ENCODE peak calls at places on chromosomes 11 and 22, in five cellular contexts. One of them, this sample, is unnamed.
A peak's percentile ranks its signal among the peaks of the same experiment; 100 is the strongest.

GRCh38 chr11:2987881-2988280 is 4.2 kb downstream of the NAP1L4 start:
- DNase-seq in AG10803: no peak
- DNase-seq in HFF-Myc: no peak
- DNase-seq in DND-41: no peak
- DNase-seq in psoas muscle: no peak
- DNase-seq in this sample: no peak

GRCh38 chr11:94787798-94788197 is 19.6 kb downstream of the AMOTL1 start:
- DNase-seq in AG10803: no peak
- DNase-seq in HFF-Myc: no peak
- DNase-seq in DND-41: no peak
- DNase-seq in psoas muscle: no peak
- DNase-seq in this sample: no peak

GRCh38 chr11:29963796-29964195 is 53.0 kb downstream of the KCNA4 start:
- DNase-seq in AG10803: no peak
- DNase-seq in HFF-Myc: no peak
- DNase-seq in DND-41: no peak
- DNase-seq in psoas muscle: no peak
- DNase-seq in this sample: no peak

GRCh38 chr11:8258289-8258688 is 5.4 kb downstream of the LMO1 start:
- DNase-seq in AG10803: no peak
- DNase-seq in HFF-Myc: no peak
- DNase-seq in DND-41: no peak
- DNase-seq in psoas muscle: peak; percentile 76
- DNase-seq in this sample: no peak

GRCh38 chr11:2132229-2132620 is 7.0 kb downstream of the IGF2 start:
- DNase-seq in AG10803: no peak
- DNase-seq in HFF-Myc: no peak
- DNase-seq in DND-41: no peak
- DNase-seq in psoas muscle: peak; percentile 10
- DNase-seq in this sample: no peak

GRCh38 chr22:20116376-20116950 is 559 bp downstream of the RANBP1 start:
- DNase-seq in AG10803: no peak
- DNase-seq in HFF-Myc: no peak
- DNase-seq in DND-41: peak; percentile 19
- DNase-seq in psoas muscle: peak; percentile 73
- DNase-seq in this sample: peak; percentile 62

GRCh38 chr11:47004595-47005033 is 68.1 kb downstream of the CSTPP1 start:
- DNase-seq in AG10803: peak; percentile 98
- DNase-seq in HFF-Myc: peak; percentile 96
- DNase-seq in DND-41: peak; percentile 19
- DNase-seq in psoas muscle: peak; percentile 86
- DNase-seq in this sample: no peak

GRCh38 chr11:59706518-59707285 is 6.9 kb downstream of the OR10V1 start:
- DNase-seq in AG10803: peak; percentile 74
- DNase-seq in HFF-Myc: peak; percentile 67
- DNase-seq in DND-41: peak; percentile 18
- DNase-seq in psoas muscle: no peak
- DNase-seq in this sample: no peak

GRCh38 chr11:28169816-28170215 is 61.6 kb downstream of the METTL15 start:
- DNase-seq in AG10803: peak; percentile 28
- DNase-seq in HFF-Myc: no peak
- DNase-seq in DND-41: peak; percentile 11
- DNase-seq in psoas muscle: no peak
- DNase-seq in this sample: peak; percentile 5

GRCh38 chr11:36508743-36509142 is 1.3 kb downstream of the TRAF6 start:
- DNase-seq in AG10803: no peak
- DNase-seq in HFF-Myc: no peak
- DNase-seq in DND-41: no peak
- DNase-seq in psoas muscle: no peak
- DNase-seq in this sample: no peak

GRCh38 chr22:25014896-25015755 is 62.6 kb downstream of the KIAA1671 start:
- DNase-seq in AG10803: no peak
- DNase-seq in HFF-Myc: no peak
- DNase-seq in DND-41: no peak
- DNase-seq in psoas muscle: no peak
- DNase-seq in this sample: no peak

DNA sequence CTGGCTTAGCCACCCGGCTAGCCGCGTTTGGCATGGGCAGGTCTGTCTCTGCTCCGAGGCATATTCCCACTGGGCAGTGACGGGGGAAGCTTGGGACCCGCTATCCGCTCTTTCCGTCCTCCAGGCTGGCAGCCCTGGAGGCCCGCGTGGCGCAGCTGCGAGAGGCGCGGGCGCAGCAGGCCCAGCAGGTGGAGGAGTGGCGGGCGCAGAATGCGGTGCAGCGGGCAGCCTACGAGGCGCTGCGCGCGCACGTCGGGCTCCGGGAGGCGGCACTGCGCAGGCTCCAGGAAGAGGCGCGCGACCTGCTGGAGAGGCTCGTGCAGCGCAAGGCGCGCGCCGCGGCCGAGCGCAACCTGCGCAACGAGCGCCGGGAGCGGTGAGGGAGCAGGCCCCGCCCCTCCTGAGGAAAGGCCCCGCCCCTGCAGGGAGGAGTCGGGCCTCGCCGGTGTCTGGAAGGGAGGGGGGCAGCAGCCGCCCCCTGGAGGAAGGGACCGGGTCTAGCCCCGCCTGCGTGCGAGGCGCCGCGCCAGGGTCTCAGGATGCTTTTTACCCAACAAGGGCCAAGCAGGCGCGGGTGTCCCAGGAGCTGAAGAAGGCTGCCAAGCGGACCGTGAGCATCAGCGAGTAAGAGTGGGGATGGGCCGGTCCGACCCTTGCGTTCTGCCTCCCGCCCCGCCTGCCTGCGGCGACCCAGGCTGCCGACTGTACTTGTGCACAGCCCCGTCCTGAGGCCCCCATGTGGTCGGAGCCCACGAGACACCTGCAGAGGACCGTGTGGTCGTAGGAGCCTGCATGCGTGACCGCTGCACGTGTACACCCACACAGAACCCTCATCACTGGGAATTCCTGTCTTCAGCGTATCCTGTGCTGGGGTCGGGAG is 7.9 kb downstream of the ATG16L2 start:
- DNase-seq in AG10803: peak; percentile 76
- DNase-seq in HFF-Myc: no peak
- DNase-seq in DND-41: no peak
- DNase-seq in psoas muscle: peak; percentile 95
- DNase-seq in this sample: peak; percentile 97
- TF ChIP-seq CTCF in AG10803: no peak
- TF ChIP-seq CTCF in HFF-Myc: peak; percentile 31
- TF ChIP-seq CTCF in DND-41: peak; percentile 8
- TF ChIP-seq CTCF in psoas muscle: no peak
- TF ChIP-seq CTCF in this sample: no peak

DNA sequence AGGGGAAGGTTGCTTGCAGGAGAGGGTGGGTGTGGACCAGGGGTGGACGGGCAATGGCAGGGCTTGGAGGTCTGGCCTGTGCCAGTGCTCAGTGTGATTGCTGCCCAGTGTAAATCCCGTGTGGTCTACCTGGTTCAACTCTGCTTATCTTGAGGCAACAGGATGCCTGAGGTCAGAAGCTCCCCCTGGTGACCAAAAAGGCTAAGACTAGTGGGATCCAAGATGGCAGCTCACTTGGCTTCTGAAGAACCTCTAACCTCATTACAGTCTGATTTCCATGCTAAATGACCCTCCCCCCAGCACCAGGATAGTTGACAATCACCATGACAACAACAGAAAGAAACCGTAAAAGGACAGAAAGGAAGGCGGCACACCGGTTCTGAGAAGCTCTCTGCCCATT is 398.3 kb downstream of the CTTN start:
- DNase-seq in AG10803: no peak
- DNase-seq in HFF-Myc: no peak
- DNase-seq in DND-41: no peak
- DNase-seq in psoas muscle: no peak
- DNase-seq in this sample: no peak
- TF ChIP-seq CTCF in AG10803: no peak
- TF ChIP-seq CTCF in HFF-Myc: peak; percentile 6
- TF ChIP-seq CTCF in DND-41: peak; percentile 30
- TF ChIP-seq CTCF in psoas muscle: no peak
- TF ChIP-seq CTCF in this sample: no peak

GRCh38 chr22:39469326-39469680 is 12.5 kb downstream of the MGAT3 start:
- DNase-seq in AG10803: no peak
- DNase-seq in HFF-Myc: no peak
- DNase-seq in DND-41: no peak
- DNase-seq in psoas muscle: no peak
- DNase-seq in this sample: no peak
- TF ChIP-seq CTCF in AG10803: no peak
- TF ChIP-seq CTCF in HFF-Myc: no peak
- TF ChIP-seq CTCF in DND-41: no peak
- TF ChIP-seq CTCF in psoas muscle: no peak
- TF ChIP-seq CTCF in this sample: no peak

DNA sequence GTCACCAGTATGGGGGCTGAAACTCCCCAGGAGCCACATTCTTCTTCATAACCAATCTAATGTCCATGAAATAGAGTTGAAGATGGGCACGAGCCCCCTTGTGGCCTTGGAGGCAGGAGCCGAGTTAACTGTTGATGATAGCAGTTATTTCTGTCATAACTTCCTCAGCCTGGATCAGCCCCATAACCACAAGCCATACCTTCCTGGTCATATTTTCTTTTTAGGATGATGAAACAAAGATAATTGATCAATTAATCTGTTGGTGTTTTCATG is 65.0 kb upstream of the TTC12 start:
- DNase-seq in AG10803: peak; percentile 20
- DNase-seq in HFF-Myc: no peak
- DNase-seq in DND-41: no peak
- DNase-seq in psoas muscle: no peak
- DNase-seq in this sample: no peak
- TF ChIP-seq CTCF in AG10803: peak; percentile 53
- TF ChIP-seq CTCF in HFF-Myc: peak; percentile 42
- TF ChIP-seq CTCF in DND-41: peak; percentile 22
- TF ChIP-seq CTCF in psoas muscle: peak; percentile 17
- TF ChIP-seq CTCF in this sample: no peak

GRCh38 chr22:37571258-37571991 is 8.5 kb downstream of the LGALS2 start:
- DNase-seq in AG10803: no peak
- DNase-seq in HFF-Myc: no peak
- DNase-seq in DND-41: no peak
- DNase-seq in psoas muscle: no peak
- DNase-seq in this sample: no peak
- TF ChIP-seq CTCF in AG10803: no peak
- TF ChIP-seq CTCF in HFF-Myc: peak; percentile 10
- TF ChIP-seq CTCF in DND-41: no peak
- TF ChIP-seq CTCF in psoas muscle: no peak
- TF ChIP-seq CTCF in this sample: no peak